ENCODE peak calls at places on chromosomes 13 and 19, in eight cellular contexts. C, E, W, J, Q, R, L and M are unnamed samples.

GRCh38 chr19:11125994-11126685 is 29.4 kb downstream of the SPC24 start:
- DNase-seq in E (peak), C (peak), R (peak), L (peak), W (peak), J (peak), Q (peak), M (peak)

GRCh38 chr13:100128373-100128772 is 39.5 kb downstream of the PCCA start:
- DNase-seq in L (no peak), Q (peak), R (no peak), E (no peak), W (no peak), C (no peak), J (no peak), M (no peak)

GRCh38 chr13:67841071-67841470 is 610.9 kb upstream of the PCDH9 start:
- DNase-seq in L (no peak), E (no peak), Q (no peak), W (no peak), C (no peak), J (no peak), R (peak), M (no peak)

GRCh38 chr13:67119481-67119883 is 110.7 kb downstream of the PCDH9 start:
- DNase-seq in L (no peak), J (no peak), C (no peak), R (no peak), W (no peak), E (no peak), Q (peak), M (no peak)

GRCh38 chr13:75610466-75610865 is 25.7 kb upstream of the LMO7 start:
- DNase-seq in Q (no peak), E (no peak), L (no peak), R (no peak), C (no peak), J (no peak), W (no peak), M (no peak)

GRCh38 chr13:93151277-93151676 is 75.3 kb upstream of the GPC6 start:
- DNase-seq in W (no peak), R (no peak), C (no peak), E (no peak), Q (peak), J (no peak), L (no peak), M (no peak)

GRCh38 chr13:33172400-33172799 is 113.2 kb downstream of the STARD13 start:
- DNase-seq in C (no peak), R (no peak), Q (no peak), W (no peak), L (no peak), J (no peak), E (no peak), M (no peak)

GRCh38 chr13:33710924-33711323 is 107.0 kb upstream of the RFC3 start:
- DNase-seq in R (peak), E (no peak), W (no peak), Q (no peak), J (no peak), C (no peak), L (no peak), M (no peak)

GRCh38 chr13:109790071-109790470 is 3.7 kb upstream of the IRS2 start:
- DNase-seq in L (no peak), R (no peak), J (no peak), W (no peak), C (no peak), E (no peak), Q (peak), M (no peak)

GRCh38 chr13:113857531-113858195 is 6.2 kb downstream of the GAS6 start:
- DNase-seq in Q (no peak), R (peak), L (no peak), C (no peak), E (no peak), J (no peak), W (no peak), M (no peak)

GRCh38 chr19:45424191-45425058 is 708 bp upstream of the ERCC1 start:
- DNase-seq in R (peak), Q (peak), J (peak), C (no peak), W (peak), E (peak), L (peak), M (no peak)

GRCh38 chr13:51825681-51826254 is 19.2 kb downstream of the TMEM272 start:
- DNase-seq in R (no peak), L (no peak), C (no peak), Q (no peak), J (no peak), E (no peak), W (no peak), M (no peak)

GRCh38 chr13:92487238-92487637 is 739.4 kb upstream of the GPC6 start:
- DNase-seq in J (no peak), E (no peak), C (no peak), R (no peak), L (no peak), Q (no peak), W (no peak), M (no peak)

GRCh38 chr13:78286748-78287147 is 316.6 kb downstream of the POU4F1 start:
- DNase-seq in L (no peak), J (no peak), E (no peak), W (no peak), R (no peak), C (no peak), Q (no peak), M (no peak)

GRCh38 chr19:10290876-10291553 is 1.3 kb downstream of the ICAM5 start:
- DNase-seq in W (peak), C (no peak), E (no peak), Q (peak), J (peak), L (peak), R (peak), M (peak)

GRCh38 chr13:114071991-114072390 is 60.4 kb downstream of the RASA3 start:
- DNase-seq in C (no peak), E (no peak), L (no peak), Q (no peak), R (no peak), J (no peak), W (no peak), M (no peak)

GRCh38 chr19:10271543-10272086 is 695 bp downstream of the ICAM1 start:
- DNase-seq in L (peak), J (peak), W (peak), E (no peak), C (peak), Q (peak), R (no peak), M (no peak)

GRCh38 chr13:96822900-96823299 is 171.4 kb downstream of the OXGR1 start:
- DNase-seq in W (no peak), J (no peak), Q (peak), E (no peak), R (peak), C (no peak), L (no peak), M (no peak)

GRCh38 chr13:53920916-53921315 is 892.3 kb downstream of the OLFM4 start:
- DNase-seq in W (no peak), C (no peak), E (no peak), L (no peak), R (no peak), J (no peak), Q (no peak), M (no peak)

GRCh38 chr19:39264306-39265290 is 3.6 kb upstream of the IFNL2 start:
- DNase-seq in J (no peak), L (no peak), R (peak), E (no peak), W (no peak), C (no peak), Q (no peak), M (no peak)

GRCh38 chr13:40617801-40618356 is 48.6 kb downstream of the FOXO1 start:
- DNase-seq in R (no peak), J (no peak), E (no peak), Q (no peak), L (no peak), W (no peak), C (no peak), M (no peak)

GRCh38 chr19:35080613-35081170 is 34.9 kb upstream of the FXYD3 start:
- DNase-seq in R (no peak), J (no peak), E (no peak), Q (no peak), L (no peak), C (no peak), W (no peak), M (no peak)

GRCh38 chr13:25648996-25649633 is 277.3 kb downstream of the ATP8A2 start:
- DNase-seq in C (no peak), J (no peak), E (no peak), Q (no peak), L (no peak), R (no peak), W (no peak), M (no peak)

GRCh38 chr13:60627071-60627686 is 230.2 kb downstream of the TDRD3 start:
- DNase-seq in L (no peak), J (no peak), W (no peak), Q (peak), R (peak), C (no peak), E (no peak), M (peak)

GRCh38 chr19:2129022-2129421 is 22.3 kb downstream of the AP3D1 start:
- DNase-seq in C (no peak), L (no peak), J (no peak), W (no peak), Q (no peak), E (no peak), R (no peak), M (no peak)

GRCh38 chr19:11480081-11480926 is 542 bp downstream of the ELAVL3 start:
- DNase-seq in W (no peak), Q (no peak), J (no peak), C (no peak), R (no peak), E (peak), L (no peak), M (no peak)

GRCh38 chr13:76879211-76879875 is 6.9 kb downstream of the KCTD12 start:
- DNase-seq in E (no peak), J (peak), C (no peak), Q (peak), R (no peak), W (peak), L (peak), M (peak)

GRCh38 chr13:36709136-36709895 is 35.5 kb downstream of the SERTM1 start:
- DNase-seq in R (no peak), L (no peak), W (no peak), C (no peak), Q (no peak), E (no peak), J (no peak), M (no peak)